ENCODE peak calls at places on chromosomes 2 and 18, in nine cellular contexts. D, A, Q, R, G, S, C, T and X are unnamed samples.

GRCh38 chr2:170772295-170772694 is 2.1 kb downstream of the ERICH2 start:
- DNase-seq in Q (no peak), C (no peak), G (no peak), T (no peak), S (no peak), D (no peak), A (no peak), R (no peak), X (no peak)

GRCh38 chr2:175008801-175009495 is 3.8 kb upstream of the CHN1 start:
- DNase-seq in A (no peak), R (no peak), T (no peak), D (no peak), Q (no peak), C (no peak), S (no peak), G (no peak), X (peak; percentile 37)

GRCh38 chr2:38602136-38602731 is 494 bp downstream of the HNRNPLL start:
- DNase-seq in C (peak; percentile 59), R (peak; percentile 31), D (peak; percentile 69), T (peak; percentile 29), S (no peak), A (no peak), Q (no peak), G (peak; percentile 39), X (no peak)

GRCh38 chr2:162926501-162926900 is 87.9 kb upstream of the KCNH7 start:
- DNase-seq in S (peak; percentile 7), R (no peak), Q (no peak), D (no peak), G (no peak), T (no peak), C (no peak), A (no peak), X (no peak)

GRCh38 chr2:241770185-241770935 is 6.3 kb upstream of the GAL3ST2 start:
- DNase-seq in R (no peak), C (no peak), S (peak; percentile 4), G (no peak), T (no peak), D (peak; percentile 64), Q (no peak), A (no peak), X (no peak)

GRCh38 chr2:64941143-64941542 is 48.1 kb upstream of the SLC1A4 start:
- DNase-seq in R (no peak), Q (no peak), D (no peak), G (no peak), S (no peak), C (no peak), T (no peak), A (no peak), X (no peak)

GRCh38 chr18:23291456-23292205 is 156.3 kb downstream of the CABLES1 start:
- DNase-seq in A (no peak), Q (no peak), R (no peak), D (no peak), G (no peak), T (no peak), C (no peak), S (peak; percentile 68), X (no peak)

GRCh38 chr2:64604929-64605550 is 48.7 kb downstream of the SERTAD2 start:
- DNase-seq in R (no peak), A (no peak), S (peak; percentile 92), D (no peak), C (no peak), Q (no peak), G (no peak), T (no peak), X (no peak)

GRCh38 chr2:227312579-227312978 is 12.5 kb upstream of the MFF start:
- DNase-seq in Q (no peak), A (no peak), C (no peak), D (no peak), T (no peak), S (no peak), G (no peak), R (no peak), X (no peak)

GRCh38 chr2:235026649-235027557 is 75.1 kb downstream of the SH3BP4 start:
- DNase-seq in T (no peak), R (no peak), C (no peak), A (peak; percentile 64), Q (no peak), D (no peak), S (peak; percentile 53), G (no peak), X (peak; percentile 72)

GRCh38 chr2:57981369-57981768 is 65.2 kb upstream of the VRK2 start:
- DNase-seq in C (no peak), A (no peak), G (no peak), Q (no peak), R (no peak), S (peak; percentile 51), T (no peak), D (no peak), X (no peak)

GRCh38 chr2:233982421-233983121 is 65.4 kb downstream of the TRPM8 start:
- DNase-seq in A (no peak), G (no peak), Q (no peak), R (no peak), C (no peak), D (no peak), S (peak; percentile 83), T (no peak), X (no peak)

GRCh38 chr2:33525666-33526065 is 49.2 kb downstream of the RASGRP3 start:
- DNase-seq in D (no peak), G (no peak), Q (no peak), C (no peak), T (no peak), A (no peak), R (no peak), S (no peak), X (no peak)

GRCh38 chr2:25294573-25295462 is 46.9 kb downstream of the DNMT3A start:
- DNase-seq in C (peak; percentile 78), G (peak; percentile 67), S (no peak), R (no peak), Q (no peak), D (no peak), T (peak; percentile 67), A (peak; percentile 54), X (peak; percentile 47)

GRCh38 chr2:105744909-105745853 is at the start of gene NCK2:
- DNase-seq in Q (no peak), D (peak; percentile 65), R (peak; percentile 45), G (peak; percentile 38), S (peak; percentile 71), T (no peak), C (peak; percentile 63), A (no peak), X (peak; percentile 39)